ENCODE peak calls at places on chromosomes 1 and 21, in seven cellular contexts. S, B, T, J, K, R and F are unnamed samples.

GRCh38 chr1:2470290-2471158 is 5.6 kb upstream of the PLCH2 start:
- DNase-seq in T (no peak), B (no peak), S (no peak), J (no peak), R (no peak), K (no peak), F (no peak)

GRCh38 chr1:180581635-180582039 is 22.9 kb downstream of the OVAAL start:
- DNase-seq in B (no peak), R (no peak), K (no peak), S (no peak), T (no peak), J (no peak), F (no peak)

GRCh38 chr1:31122779-31123178 is 57.3 kb upstream of the PUM1 start:
- DNase-seq in B (peak), T (no peak), R (no peak), K (no peak), S (no peak), J (no peak), F (no peak)

GRCh38 chr21:26717146-26717739 is 128.0 kb downstream of the ADAMTS1 start:
- DNase-seq in J (peak), T (peak), S (peak), R (no peak), K (no peak), B (no peak), F (no peak)

GRCh38 chr1:240888039-240888786 is 276.3 kb upstream of the GREM2 start:
- DNase-seq in R (peak), T (peak), S (peak), K (no peak), B (peak), J (peak), F (peak)

GRCh38 chr1:3192825-3193224 is 123.8 kb downstream of the PRDM16 start:
- DNase-seq in R (no peak), B (no peak), K (no peak), S (no peak), J (no peak), T (no peak), F (no peak)

GRCh38 chr21:32712043-32712442 is 15.8 kb downstream of the SYNJ1 start:
- DNase-seq in J (no peak), B (no peak), T (no peak), K (no peak), S (no peak), R (no peak), F (no peak)

GRCh38 chr1:161726631-161727342 is 5.4 kb downstream of the FCRLB start:
- DNase-seq in B (peak), R (peak), T (peak), S (peak), J (peak), K (peak), F (peak)

GRCh38 chr1:96559181-96559580 is 162.4 kb upstream of the PTBP2 start:
- DNase-seq in S (no peak), J (no peak), K (no peak), T (no peak), B (no peak), R (no peak), F (no peak)

GRCh38 chr1:149848340-149848771 is 51.0 kb upstream of the BOLA1 start:
- DNase-seq in B (peak), S (no peak), J (no peak), R (no peak), T (peak), K (no peak), F (no peak)

GRCh38 chr21:44024895-44025353 is 12.8 kb downstream of the TRAPPC10 start:
- DNase-seq in J (no peak), R (no peak), S (peak), T (peak), K (no peak), B (peak), F (no peak)

GRCh38 chr1:9784508-9785133 is 39.1 kb downstream of the CLSTN1 start:
- DNase-seq in K (no peak), S (peak), B (peak), J (peak), R (peak), T (peak), F (peak)

GRCh38 chr1:196317535-196318522 is 290.4 kb downstream of the KCNT2 start:
- DNase-seq in K (no peak), R (peak), B (peak), S (peak), J (no peak), T (peak), F (no peak)

GRCh38 chr1:218480691-218481099 is 135.6 kb downstream of the TGFB2 start:
- DNase-seq in B (no peak), J (no peak), K (no peak), R (no peak), S (peak), T (no peak), F (no peak)

GRCh38 chr1:185157599-185158469 is 867 bp downstream of the SWT1 start:
- DNase-seq in J (no peak), K (no peak), R (no peak), B (peak), S (peak), T (peak), F (no peak)

GRCh38 chr1:91891486-91891885 is 5.5 kb upstream of the TGFBR3 start:
- DNase-seq in J (no peak), B (no peak), T (no peak), R (no peak), S (no peak), K (no peak), F (no peak)

GRCh38 chr1:167541013-167541412 is 12.5 kb downstream of the CREG1 start:
- DNase-seq in R (no peak), S (no peak), T (no peak), B (no peak), K (no peak), J (no peak), F (no peak)